ENCODE peak calls at places on chromosomes 5 and 9, in seven cellular contexts. S, F, I, Q, B, G and O are unnamed samples.
A peak's percentile ranks its signal among the peaks of the same experiment; 100 is the strongest.

GRCh38 chr5:143201589-143201988 is 201.9 kb downstream of the NR3C1 start:
- DNase-seq in S (no peak), F (no peak), I (no peak), Q (no peak), B (no peak), G (no peak), O (no peak)

GRCh38 chr5:133754575-133755169 is 142.3 kb upstream of the FSTL4 start:
- DNase-seq in S (peak; percentile 17), F (peak; percentile 59), I (peak; percentile 38), Q (no peak), B (peak; percentile 12), G (peak; percentile 12), O (peak; percentile 49)

GRCh38 chr5:143078321-143078720 is 308.1 kb downstream of the ARHGAP26 start:
- DNase-seq in S (no peak), F (no peak), I (no peak), Q (no peak), B (no peak), G (no peak), O (no peak)

GRCh38 chr5:5360878-5361520 is 61.5 kb upstream of the ICE1 start:
- DNase-seq in S (no peak), F (no peak), I (no peak), Q (no peak), B (no peak), G (no peak), O (no peak)

GRCh38 chr9:77663754-77664153 is 15.6 kb upstream of the GNA14 start:
- DNase-seq in S (no peak), F (peak; percentile 73), I (no peak), Q (no peak), B (peak; percentile 63), G (no peak), O (no peak)

GRCh38 chr9:130490981-130491380 is 46.2 kb downstream of the ASS1 start:
- DNase-seq in S (no peak), F (no peak), I (no peak), Q (no peak), B (no peak), G (no peak), O (no peak)

GRCh38 chr5:160923927-160924705 is 72.1 kb upstream of the ATP10B start:
- DNase-seq in S (no peak), F (peak; percentile 98), I (peak; percentile 20), Q (no peak), B (peak; percentile 67), G (no peak), O (no peak)

GRCh38 chr9:95284152-95284551 is 33.4 kb downstream of the FANCC start:
- DNase-seq in S (peak; percentile 65), F (no peak), I (no peak), Q (no peak), B (no peak), G (no peak), O (no peak)

GRCh38 chr9:25003686-25004085 is 458.0 kb upstream of the IZUMO3 start:
- DNase-seq in S (no peak), F (peak; percentile 4), I (peak; percentile 16), Q (no peak), B (no peak), G (no peak), O (no peak)

GRCh38 chr9:112038017-112038408 is 137.1 kb downstream of the SUSD1 start:
- DNase-seq in S (no peak), F (no peak), I (no peak), Q (no peak), B (no peak), G (no peak), O (no peak)

GRCh38 chr5:147844846-147845245 is 13.4 kb upstream of the SPINK1 start:
- DNase-seq in S (no peak), F (no peak), I (no peak), Q (no peak), B (no peak), G (no peak), O (no peak)

GRCh38 chr5:100424017-100424416 is 111.2 kb upstream of the FAM174A start:
- DNase-seq in S (no peak), F (no peak), I (no peak), Q (no peak), B (no peak), G (no peak), O (no peak)

GRCh38 chr5:54944364-54944763 is 41.0 kb downstream of the ESM1 start:
- DNase-seq in S (peak; percentile 39), F (peak; percentile 45), I (peak; percentile 22), Q (no peak), B (peak; percentile 1), G (peak; percentile 41), O (no peak)